ENCODE peak calls at places on chromosome 3, in seven cellular contexts. W, O, U, H, Z, K and A are unnamed samples.

GRCh38 chr3:157700405-157700804 is 197.2 kb upstream of the VEPH1 start:
- DNase-seq in W (no peak), O (no peak), U (no peak), H (no peak), Z (no peak), K (no peak), A (no peak)

GRCh38 chr3:184738982-184739381 is 27.1 kb upstream of the MAGEF1 start:
- DNase-seq in W (no peak), O (no peak), U (no peak), H (no peak), Z (no peak), K (no peak), A (no peak)

GRCh38 chr3:64238971-64239667 is 13.9 kb upstream of the PRICKLE2 start:
- DNase-seq in W (peak), O (peak), U (peak), H (peak), Z (no peak), K (no peak), A (no peak)

GRCh38 chr3:171349392-171349791 is 110.8 kb downstream of the TNIK start:
- DNase-seq in W (no peak), O (no peak), U (no peak), H (no peak), Z (no peak), K (no peak), A (no peak)

GRCh38 chr3:31300802-31301443 is 231.8 kb upstream of the STT3B start:
- DNase-seq in W (no peak), O (peak), U (no peak), H (no peak), Z (no peak), K (no peak), A (no peak)

GRCh38 chr3:62615258-62615840 is 242.0 kb upstream of the FEZF2 start:
- DNase-seq in W (no peak), O (no peak), U (no peak), H (no peak), Z (no peak), K (no peak), A (no peak)

GRCh38 chr3:57048052-57048671 is 12.3 kb upstream of the SPATA12 start:
- DNase-seq in W (no peak), O (no peak), U (no peak), H (no peak), Z (no peak), K (no peak), A (peak)

GRCh38 chr3:1232276-1232675 is 139.5 kb downstream of the CNTN6 start:
- DNase-seq in W (no peak), O (no peak), U (no peak), H (no peak), Z (no peak), K (no peak), A (no peak)

GRCh38 chr3:132008841-132009638 is 25.8 kb downstream of the CPNE4 start:
- DNase-seq in W (no peak), O (no peak), U (no peak), H (no peak), Z (no peak), K (no peak), A (no peak)